ENCODE peak calls at places on chromosomes 7 and 10, in ten cellular contexts. K, B, D, V, L, R, I, J, O and C are unnamed samples.
A peak's percentile ranks its signal among the peaks of the same experiment; 100 is the strongest.

GRCh38 chr7:1087952-1088920 is at the start of gene GPER1:
- DNase-seq in K (no peak), B (no peak), D (no peak), V (no peak), L (no peak), R (peak; percentile 75), I (peak; percentile 60), J (no peak), O (peak; percentile 77), C (peak; percentile 25)

GRCh38 chr7:153524070-153524601 is 528.1 kb upstream of the DPP6 start:
- DNase-seq in K (peak; percentile 85), B (no peak), D (no peak), V (no peak), L (no peak), R (peak; percentile 2), I (peak; percentile 38), J (no peak), O (peak; percentile 63), C (no peak)

GRCh38 chr10:79001082-79001885 is 67.5 kb upstream of the ZMIZ1 start:
- DNase-seq in K (no peak), B (peak; percentile 74), D (no peak), V (no peak), L (no peak), R (no peak), I (no peak), J (no peak), O (no peak), C (no peak)

GRCh38 chr10:5691786-5692185 is 7.1 kb downstream of the TASOR2 start:
- DNase-seq in K (no peak), B (no peak), D (no peak), V (no peak), L (no peak), R (no peak), I (no peak), J (no peak), O (no peak), C (no peak)

GRCh38 chr10:110651044-110651958 is 7.2 kb downstream of the RBM20 start:
- DNase-seq in K (no peak), B (no peak), D (no peak), V (no peak), L (no peak), R (no peak), I (no peak), J (no peak), O (no peak), C (no peak)

GRCh38 chr7:73555411-73555982 is 2.0 kb downstream of the BCL7B start:
- DNase-seq in K (no peak), B (no peak), D (no peak), V (no peak), L (no peak), R (no peak), I (no peak), J (no peak), O (no peak), C (no peak)

GRCh38 chr7:76326646-76327233 is 24.3 kb downstream of the HSPB1 start:
- DNase-seq in K (no peak), B (no peak), D (no peak), V (no peak), L (no peak), R (no peak), I (no peak), J (no peak), O (no peak), C (no peak)

GRCh38 chr7:142997590-142997989 is 29.3 kb downstream of the OR9A2 start:
- DNase-seq in K (no peak), B (peak; percentile 31), D (no peak), V (no peak), L (no peak), R (no peak), I (no peak), J (no peak), O (no peak), C (no peak)

GRCh38 chr10:92760609-92761008 is 70.9 kb downstream of the HHEX start:
- DNase-seq in K (no peak), B (peak; percentile 75), D (no peak), V (no peak), L (no peak), R (no peak), I (no peak), J (no peak), O (no peak), C (no peak)

GRCh38 chr7:126557271-126557670 is 695.5 kb downstream of the GRM8 start:
- DNase-seq in K (no peak), B (no peak), D (no peak), V (no peak), L (no peak), R (no peak), I (no peak), J (no peak), O (no peak), C (no peak)

GRCh38 chr10:29397221-29397620 is 108.4 kb downstream of the LYZL1 start:
- DNase-seq in K (no peak), B (no peak), D (no peak), V (no peak), L (no peak), R (no peak), I (no peak), J (no peak), O (no peak), C (no peak)

GRCh38 chr7:135957627-135958026 is 19.5 kb downstream of the MTPN start:
- DNase-seq in K (no peak), B (no peak), D (no peak), V (no peak), L (no peak), R (no peak), I (no peak), J (no peak), O (no peak), C (no peak)

GRCh38 chr10:77583527-77583926 is 54.1 kb downstream of the KCNMA1 start:
- DNase-seq in K (no peak), B (no peak), D (no peak), V (no peak), L (no peak), R (no peak), I (no peak), J (no peak), O (no peak), C (no peak)

GRCh38 chr7:93226310-93226709 is at the start of gene HEPACAM2:
- DNase-seq in K (no peak), B (no peak), D (no peak), V (no peak), L (peak; percentile 57), R (no peak), I (no peak), J (no peak), O (no peak), C (no peak)

GRCh38 chr7:16356241-16356958 is 64.9 kb downstream of the CRPPA start:
- DNase-seq in K (no peak), B (peak; percentile 60), D (no peak), V (no peak), L (no peak), R (no peak), I (no peak), J (no peak), O (no peak), C (no peak)

GRCh38 chr10:84257343-84258020 is 12.6 kb downstream of the RGR start:
- DNase-seq in K (no peak), B (no peak), D (no peak), V (no peak), L (no peak), R (no peak), I (no peak), J (no peak), O (no peak), C (no peak)

GRCh38 chr7:5677538-5678294 is 103.7 kb downstream of the RNF216 start:
- DNase-seq in K (no peak), B (peak; percentile 70), D (no peak), V (peak; percentile 50), L (no peak), R (peak; percentile 75), I (peak; percentile 78), J (no peak), O (peak; percentile 78), C (no peak)

GRCh38 chr7:25891591-25891990 is 260.4 kb upstream of the NFE2L3 start:
- DNase-seq in K (no peak), B (no peak), D (no peak), V (no peak), L (no peak), R (no peak), I (no peak), J (no peak), O (no peak), C (no peak)

GRCh38 chr10:73247509-73248258 is 629 bp upstream of the DNAJC9 start:
- DNase-seq in K (no peak), B (peak; percentile 71), D (no peak), V (no peak), L (no peak), R (no peak), I (no peak), J (no peak), O (no peak), C (no peak)

GRCh38 chr10:119410361-119411116 is 132.0 kb downstream of the RGS10 start:
- DNase-seq in K (no peak), B (no peak), D (no peak), V (no peak), L (no peak), R (no peak), I (no peak), J (no peak), O (peak; percentile 42), C (no peak)

GRCh38 chr7:12030116-12030515 is 181.0 kb upstream of the TMEM106B start:
- DNase-seq in K (no peak), B (no peak), D (no peak), V (no peak), L (no peak), R (no peak), I (peak; percentile 17), J (no peak), O (no peak), C (no peak)

GRCh38 chr10:86597306-86597705 is 57.0 kb upstream of the OPN4 start:
- DNase-seq in K (no peak), B (no peak), D (no peak), V (no peak), L (no peak), R (no peak), I (no peak), J (no peak), O (no peak), C (no peak)

GRCh38 chr10:102654566-102654965 is 10.3 kb downstream of the TRIM8 start:
- DNase-seq in K (no peak), B (no peak), D (no peak), V (no peak), L (no peak), R (no peak), I (no peak), J (no peak), O (peak; percentile 33), C (no peak)

GRCh38 chr7:158572000-158572828 is 15.4 kb downstream of the PTPRN2 start:
- DNase-seq in K (no peak), B (peak; percentile 46), D (no peak), V (no peak), L (no peak), R (no peak), I (no peak), J (no peak), O (no peak), C (no peak)

GRCh38 chr10:88958721-88959120 is 6.1 kb upstream of the ACTA2 start:
- DNase-seq in K (no peak), B (no peak), D (no peak), V (no peak), L (no peak), R (no peak), I (no peak), J (no peak), O (no peak), C (no peak)

GRCh38 chr7:137936509-137937201 is 65.2 kb downstream of the CREB3L2 start:
- DNase-seq in K (no peak), B (no peak), D (no peak), V (no peak), L (no peak), R (no peak), I (no peak), J (no peak), O (no peak), C (no peak)